ENCODE peak calls at places on chromosomes 11 and 22, in nine cellular contexts. Z is sigmoid colon, D is Peyer's patch, E is IMR-90, Y is A549, J is body of pancreas, V is heart left ventricle, G is ovary, A is gastrocnemius medialis. O is an unnamed sample.
A peak's percentile ranks its signal among the peaks of the same experiment; 100 is the strongest.

GRCh38 chr11:8297781-8298440 is 34.2 kb upstream of the LMO1 start:
- DNase-seq in Y (no peak), D (peak; percentile 18), J (no peak), E (no peak), Z (peak; percentile 39), G (no peak), V (no peak), A (no peak), O (no peak)

GRCh38 chr11:66315498-66315885 is 1.4 kb downstream of the CD248 start:
- DNase-seq in Z (no peak), E (no peak), J (no peak), D (no peak), A (no peak), V (no peak), G (no peak), Y (no peak), O (no peak)

GRCh38 chr11:46692450-46692849 is 8.0 kb downstream of the ARHGAP1 start:
- DNase-seq in V (no peak), G (no peak), Z (no peak), E (no peak), A (no peak), J (no peak), D (no peak), Y (no peak), O (no peak)

GRCh38 chr11:30203850-30204249 is 27.0 kb upstream of the FSHB start:
- DNase-seq in V (no peak), G (no peak), A (no peak), D (no peak), Z (no peak), J (no peak), Y (no peak), E (no peak), O (no peak)

GRCh38 chr11:110711776-110712642 is at the start of gene ARHGAP20:
- DNase-seq in E (peak; percentile 71), Z (peak; percentile 85), J (peak; percentile 52), A (peak; percentile 20), D (peak; percentile 73), G (peak; percentile 67), V (peak; percentile 48), Y (peak; percentile 14), O (peak; percentile 46)

GRCh38 chr22:42648368-42649260 is 578 bp downstream of the CYB5R3 start:
- DNase-seq in V (peak; percentile 78), G (peak; percentile 55), E (no peak), A (peak; percentile 44), Z (no peak), J (peak; percentile 83), D (peak; percentile 90), Y (peak; percentile 43), O (no peak)

GRCh38 chr11:115691030-115691429 is 186.8 kb upstream of the CADM1 start:
- DNase-seq in V (no peak), A (no peak), J (no peak), Y (no peak), E (no peak), G (no peak), D (no peak), Z (no peak), O (no peak)

GRCh38 chr11:65304613-65305012 is 10.1 kb upstream of the CDC42EP2 start:
- DNase-seq in A (no peak), G (no peak), J (no peak), E (no peak), Z (no peak), D (no peak), V (no peak), Y (no peak), O (no peak)

GRCh38 chr11:26931248-26931631 is 62.7 kb upstream of the FIBIN start:
- DNase-seq in Z (no peak), A (no peak), J (no peak), E (peak; percentile 30), D (no peak), Y (no peak), V (peak; percentile 46), G (no peak), O (peak; percentile 34)

GRCh38 chr11:86942212-86942611 is 13.0 kb downstream of the FZD4 start:
- DNase-seq in E (peak; percentile 29), A (no peak), J (no peak), V (no peak), Y (no peak), Z (no peak), D (no peak), G (no peak), O (no peak)

GRCh38 chr22:27671413-27671721 is 130.2 kb downstream of the MN1 start:
- DNase-seq in Z (no peak), V (no peak), Y (no peak), D (no peak), J (no peak), G (no peak), E (no peak), A (no peak), O (no peak)

GRCh38 chr11:83720675-83721074 is 434.5 kb upstream of the CCDC90B start:
- DNase-seq in Y (no peak), V (no peak), Z (no peak), A (no peak), E (no peak), J (no peak), G (no peak), D (no peak), O (no peak)

GRCh38 chr11:94708642-94709041 is 59.5 kb upstream of the AMOTL1 start:
- DNase-seq in A (no peak), Y (no peak), J (no peak), E (no peak), Z (no peak), V (no peak), G (no peak), D (no peak), O (no peak)

GRCh38 chr11:109401532-109401931 is 20.5 kb upstream of the C11orf87 start:
- DNase-seq in V (no peak), Y (no peak), Z (no peak), G (no peak), D (no peak), J (no peak), E (no peak), A (no peak), O (no peak)

GRCh38 chr11:46119352-46120216 is 1.7 kb downstream of the PHF21A start:
- DNase-seq in V (peak; percentile 46), Z (peak; percentile 73), E (peak; percentile 74), J (peak; percentile 64), G (peak; percentile 70), A (peak; percentile 36), Y (peak; percentile 80), D (peak; percentile 62), O (peak; percentile 29)

GRCh38 chr22:19765477-19766234 is 5.1 kb downstream of the TBX1 start:
- DNase-seq in J (no peak), D (no peak), Y (no peak), V (no peak), G (no peak), E (no peak), A (no peak), Z (no peak), O (no peak)
- TF ChIP-seq POLR2A in J (no peak), D (no peak), Y (no peak), V (no peak), G (no peak), E (no peak), A (no peak), Z (no peak), O (no peak)

GRCh38 chr11:61161190-61162091 is at the start of gene VPS37C:
- DNase-seq in E (peak; percentile 83), A (peak; percentile 77), G (peak; percentile 91), V (peak; percentile 90), Z (peak; percentile 92), Y (peak; percentile 89), D (peak; percentile 95), J (peak; percentile 88), O (peak; percentile 73)

GRCh38 chr11:61164610-61165424 is 3.6 kb upstream of the VPS37C start:
- DNase-seq in V (no peak), G (no peak), J (no peak), Y (no peak), D (no peak), Z (no peak), A (no peak), E (no peak), O (no peak)

GRCh38 chr11:61162092-61162935 is 1.1 kb upstream of the VPS37C start:
- DNase-seq in D (no peak), A (peak; percentile 29), V (peak; percentile 39), G (no peak), Z (peak; percentile 37), Y (peak; percentile 62), J (peak; percentile 75), E (peak; percentile 44), O (no peak)

GRCh38 chr11:61160487-61161189 is 588 bp downstream of the VPS37C start:
- DNase-seq in Z (no peak), V (no peak), Y (no peak), E (no peak), A (no peak), J (no peak), G (no peak), D (no peak), O (no peak)

GRCh38 chr11:61163714-61164609 is 2.7 kb upstream of the VPS37C start:
- DNase-seq in J (peak; percentile 63), D (no peak), Y (no peak), A (no peak), E (no peak), G (no peak), Z (peak; percentile 62), V (no peak), O (no peak)
- H3K9me3 ChIP-seq in J (no peaks in the 10 kb centered on the region), D (no peaks in the 10 kb centered on the region), Y (no peaks in the 10 kb centered on the region), A (no peaks in the 10 kb centered on the region), E (no peaks in the 10 kb centered on the region), G (no peaks in the 10 kb centered on the region), Z (no peaks in the 10 kb centered on the region), V (no peaks in the 10 kb centered on the region), O (no peaks in the 10 kb centered on the region)

GRCh38 chr11:394034-394857 is at the start of gene PKP3:
- DNase-seq in G (no peak), D (peak; percentile 95), J (peak; percentile 91), V (no peak), Z (no peak), A (no peak), E (peak; percentile 60), Y (peak; percentile 80), O (no peak)
- TF ChIP-seq POLR2A in G (no peak), D (peak; percentile 89), J (peak; percentile 73), V (no peak), Z (no peak), A (no peak), E (no peak), Y (peak; percentile 73), O (no peak)

GRCh38 chr22:22127100-22127499 is 117.5 kb upstream of the VPREB1 start:
- DNase-seq in V (no peak), Y (no peak), E (no peak), G (no peak), J (no peak), A (no peak), Z (no peak), D (no peak), O (no peak)

GRCh38 chr22:22128440-22128839 is 116.1 kb upstream of the VPREB1 start:
- DNase-seq in V (no peak), A (no peak), Z (no peak), Y (no peak), D (no peak), E (no peak), J (no peak), G (no peak), O (no peak)

GRCh38 chr22:22125579-22126468 is 118.8 kb upstream of the VPREB1 start:
- DNase-seq in J (no peak), Y (no peak), E (no peak), A (no peak), V (no peak), G (no peak), D (no peak), Z (no peak), O (no peak)

GRCh38 chr22:22130956-22131355 is 113.6 kb upstream of the VPREB1 start:
- DNase-seq in V (no peak), D (no peak), E (no peak), G (no peak), A (no peak), J (no peak), Y (no peak), Z (no peak), O (no peak)

GRCh38 chr22:22129387-22129786 is 115.2 kb upstream of the VPREB1 start:
- DNase-seq in V (no peak), Z (no peak), D (no peak), J (no peak), G (no peak), Y (no peak), A (no peak), E (no peak), O (no peak)
- H3K9me3 ChIP-seq in V (no peaks in the 10 kb centered on the region), Z (no peaks in the 10 kb centered on the region), D (no peaks in the 10 kb centered on the region), J (no peaks in the 10 kb centered on the region), G (no peaks in the 10 kb centered on the region), Y (no peaks in the 10 kb centered on the region), A (no peaks in the 10 kb centered on the region), E (no peaks in the 10 kb centered on the region), O (no peaks in the 10 kb centered on the region)

O was measured in tibial nerve.